ENCODE peak calls at places on chromosomes 3 and 15, in five cellular contexts. E is astrocyte of the spinal cord; Z is kidney; Q is CD8-positive, alpha-beta T cell; O is fibroblast of lung. T is an unnamed sample.

GRCh38 chr15:100703032-100703578 is 100.7 kb downstream of the ASB7 start:
- DNase-seq in O (peak), Q (no peak), Z (peak), E (peak), T (peak)

GRCh38 chr3:5187920-5188418 is 462 bp downstream of the EDEM1 start:
- DNase-seq in Z (peak), Q (peak), O (peak), E (no peak), T (peak)

GRCh38 chr15:64048766-64049165 is 2.5 kb upstream of the DAPK2 start:
- DNase-seq in E (no peak), Z (no peak), O (no peak), Q (no peak), T (no peak)

GRCh38 chr15:92077353-92078080 is 224.0 kb downstream of the SLCO3A1 start:
- DNase-seq in Z (peak), O (peak), E (peak), Q (peak), T (peak)

GRCh38 chr3:14497321-14497720 is 42.8 kb downstream of the GRIP2 start:
- DNase-seq in O (no peak), E (no peak), Z (peak), Q (no peak), T (no peak)

GRCh38 chr3:113141543-113141942 is 69.8 kb upstream of the BOC start:
- DNase-seq in E (no peak), O (no peak), Z (no peak), Q (no peak), T (no peak)

GRCh38 chr3:48408823-48409281 is 21.0 kb downstream of the PLXNB1 start:
- DNase-seq in Z (no peak), O (no peak), E (no peak), Q (no peak), T (no peak)

GRCh38 chr3:45026038-45026437 is at the start of gene CLEC3B:
- DNase-seq in E (peak), O (peak), Z (peak), Q (no peak), T (no peak)

GRCh38 chr3:45618081-45618509 is 23.5 kb downstream of the LIMD1 start:
- DNase-seq in E (peak), Z (peak), Q (no peak), O (peak), T (no peak)

GRCh38 chr3:120688121-120688520 is 6.1 kb upstream of the HGD start:
- DNase-seq in O (peak), Z (no peak), Q (no peak), E (peak), T (no peak)

GRCh38 chr15:87959658-87960057 is 296.9 kb downstream of the NTRK3 start:
- DNase-seq in O (no peak), Z (no peak), E (no peak), Q (no peak), T (no peak)

GRCh38 chr15:100348578-100348977 is 6.8 kb upstream of the ADAMTS17 start:
- DNase-seq in O (no peak), Q (no peak), Z (no peak), E (no peak), T (no peak)

GRCh38 chr3:139123377-139124095 is 78.8 kb upstream of the PRR23C start:
- DNase-seq in Z (no peak), O (no peak), E (no peak), Q (no peak), T (no peak)

GRCh38 chr15:63945838-63946298 is 100.4 kb downstream of the DAPK2 start:
- DNase-seq in O (peak), E (no peak), Z (no peak), Q (no peak), T (no peak)

GRCh38 chr3:34070831-34071230 is 272.4 kb downstream of the PDCD6IP start:
- DNase-seq in Z (no peak), Q (no peak), O (no peak), E (no peak), T (no peak)

GRCh38 chr15:40829155-40829554 is 647 bp upstream of the PPP1R14D start:
- DNase-seq in Z (no peak), O (no peak), Q (no peak), E (no peak), T (no peak)

GRCh38 chr3:18224406-18224805 is 200.7 kb downstream of the SATB1 start:
- DNase-seq in E (no peak), Q (no peak), O (no peak), Z (no peak), T (no peak)

GRCh38 chr3:175255698-175256097 is 396.6 kb downstream of the NAALADL2 start:
- DNase-seq in O (peak), Z (no peak), Q (no peak), E (peak), T (no peak)

GRCh38 chr3:190322604-190323240 is 476 bp upstream of the CLDN1 start:
- DNase-seq in E (no peak), O (peak), Q (no peak), Z (no peak), T (no peak)
- TF ChIP-seq CTCF in E (no peak), O (no peak), Q (peak), Z (no peak), T (peak)

GRCh38 chr3:39178553-39178952 is 13.8 kb downstream of the XIRP1 start:
- DNase-seq in O (peak), Z (no peak), E (peak), Q (no peak), T (no peak)

GRCh38 chr3:39180183-39180545 is 12.2 kb downstream of the XIRP1 start:
- DNase-seq in Q (no peak), E (no peak), O (no peak), Z (no peak), T (no peak)

GRCh38 chr3:39183231-39184080 is 8.9 kb downstream of the XIRP1 start:
- DNase-seq in O (no peak), Z (no peak), E (no peak), Q (no peak), T (no peak)

GRCh38 chr3:39181408-39182335 is 10.7 kb downstream of the XIRP1 start:
- DNase-seq in Z (no peak), Q (no peak), E (no peak), O (no peak), T (no peak)

DNA sequence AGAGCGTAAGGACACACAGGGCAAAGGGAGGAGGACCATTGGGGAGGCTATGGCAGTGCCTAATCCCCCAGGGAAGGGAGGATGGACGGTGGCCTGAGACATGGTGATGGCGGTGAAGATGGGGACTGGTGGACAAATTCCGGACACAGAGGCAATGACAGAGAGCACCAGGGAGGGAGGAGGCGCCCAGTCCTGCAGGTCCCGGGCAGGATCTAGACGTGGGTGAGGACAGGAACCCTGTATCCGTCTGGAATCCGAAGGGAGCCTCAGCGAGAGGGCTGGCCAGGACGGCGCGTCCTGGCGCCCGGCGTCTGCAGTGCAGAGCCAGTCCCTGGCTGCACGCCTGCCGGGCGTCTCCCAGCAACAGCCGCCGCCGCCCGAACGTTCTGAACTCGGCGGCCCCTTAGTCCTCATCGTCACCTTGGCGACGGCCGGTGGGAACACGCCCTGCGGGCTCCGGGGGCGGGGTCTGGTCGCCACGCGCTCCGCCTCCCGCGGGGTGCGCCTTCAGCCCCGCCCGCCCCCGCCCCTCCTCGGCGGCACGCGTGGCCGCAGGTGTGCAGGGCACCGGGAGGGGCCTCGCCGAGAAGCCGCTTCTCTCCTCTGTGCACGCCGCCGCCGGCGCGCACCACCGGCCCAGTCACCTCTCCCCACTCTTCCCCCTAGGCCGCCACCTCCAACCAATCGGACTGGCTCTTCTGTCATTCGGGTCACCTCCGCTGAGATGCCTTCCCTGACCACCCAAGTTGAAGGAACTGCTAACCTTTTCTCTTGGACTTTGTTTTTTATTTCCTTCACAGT is 11.6 kb downstream of the XIRP1 start:
- DNase-seq in E (peak), O (peak), Z (peak), Q (peak), T (peak)
- TF ChIP-seq CTCF in E (peak), O (peak), Z (no peak), Q (no peak), T (no peak)

GRCh38 chr3:22908974-22909507 is 294.1 kb upstream of the UBE2E2 start:
- DNase-seq in Z (no peak), Q (no peak), O (no peak), E (no peak), T (no peak)
- TF ChIP-seq CTCF in Z (no peak), Q (no peak), O (no peak), E (no peak), T (no peak)

GRCh38 chr3:123297627-123297899 is 95.8 kb downstream of the SEC22A start:
- DNase-seq in Q (no peak), O (no peak), E (no peak), Z (no peak), T (no peak)
- TF ChIP-seq CTCF in Q (no peak), O (no peak), E (no peak), Z (no peak), T (no peak)

DNA sequence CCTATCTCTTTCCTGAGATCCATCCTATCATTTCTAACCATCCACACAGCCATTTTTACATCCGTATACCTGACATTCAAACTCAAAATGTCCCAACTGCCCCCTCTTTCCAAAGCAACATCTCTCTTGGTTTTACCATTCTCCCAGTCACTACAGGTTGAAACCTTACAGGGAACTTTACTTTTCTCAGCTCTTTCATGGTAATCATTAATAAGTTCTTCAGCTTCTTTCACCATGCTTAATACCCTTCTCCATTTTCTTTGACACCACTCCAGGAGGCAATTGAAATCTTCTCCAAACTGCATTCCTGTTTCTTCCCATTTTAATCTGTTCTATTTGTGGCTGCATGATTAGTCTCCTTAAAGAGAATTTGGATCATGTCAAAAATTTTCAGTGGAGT is 352.5 kb downstream of the GAP43 start:
- DNase-seq in E (no peak), Z (no peak), Q (no peak), O (peak), T (no peak)
- TF ChIP-seq CTCF in E (no peak), Z (no peak), Q (no peak), O (no peak), T (no peak)

GRCh38 chr3:29764603-29765254 is 483.9 kb downstream of the RBMS3 start:
- DNase-seq in Z (no peak), Q (no peak), E (peak), O (peak), T (no peak)
- TF ChIP-seq CTCF in Z (peak), Q (no peak), E (peak), O (peak), T (no peak)

DNA sequence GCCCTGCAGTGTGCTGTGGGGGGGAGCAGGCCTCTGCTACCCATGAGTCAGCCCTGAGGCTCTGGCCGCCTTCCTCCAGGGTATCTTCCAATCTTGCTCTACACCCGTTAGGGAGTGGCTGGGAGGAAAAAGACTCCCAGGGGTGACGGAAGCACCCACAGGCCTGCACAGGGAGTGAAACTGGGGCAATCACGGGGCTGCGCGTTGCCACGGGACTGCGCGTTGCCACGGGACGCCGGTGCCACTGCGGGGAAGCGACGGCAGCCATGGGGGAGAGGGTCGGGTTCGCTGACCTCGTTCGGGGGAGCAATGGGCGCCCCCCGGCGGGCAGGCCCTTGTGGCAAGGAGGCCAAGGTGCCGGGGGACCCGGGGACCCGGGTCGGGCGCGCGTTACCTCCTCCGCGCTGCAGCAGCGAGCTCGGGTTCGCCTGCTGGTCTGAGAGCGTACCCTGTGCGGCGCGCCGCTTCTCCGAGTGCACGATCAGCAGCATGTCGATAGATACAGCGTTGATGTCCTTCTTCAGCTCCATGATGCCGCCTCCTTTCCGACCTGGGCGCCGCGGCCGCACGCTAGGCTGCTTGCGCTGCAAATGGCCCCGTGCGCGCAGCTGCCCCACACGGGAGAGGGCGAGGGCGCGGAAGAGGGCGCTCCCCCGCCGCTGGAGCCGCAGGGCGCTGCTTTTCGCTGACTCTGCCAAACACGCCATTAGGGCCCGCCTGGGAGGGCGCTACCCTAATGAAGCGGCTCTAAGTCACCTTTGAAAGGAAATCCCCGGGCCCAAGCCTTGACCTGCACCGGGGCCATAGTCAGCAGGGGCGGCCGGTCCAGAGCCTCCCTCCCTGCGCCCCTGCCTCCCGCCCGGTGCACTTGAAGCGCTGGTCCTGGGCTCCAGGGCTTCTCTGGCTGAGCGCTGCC is at the start of gene KY:
- DNase-seq in Z (no peak), E (peak), Q (no peak), O (peak), T (peak)
- TF ChIP-seq CTCF in Z (peak), E (no peak), Q (no peak), O (no peak), T (no peak)

DNA sequence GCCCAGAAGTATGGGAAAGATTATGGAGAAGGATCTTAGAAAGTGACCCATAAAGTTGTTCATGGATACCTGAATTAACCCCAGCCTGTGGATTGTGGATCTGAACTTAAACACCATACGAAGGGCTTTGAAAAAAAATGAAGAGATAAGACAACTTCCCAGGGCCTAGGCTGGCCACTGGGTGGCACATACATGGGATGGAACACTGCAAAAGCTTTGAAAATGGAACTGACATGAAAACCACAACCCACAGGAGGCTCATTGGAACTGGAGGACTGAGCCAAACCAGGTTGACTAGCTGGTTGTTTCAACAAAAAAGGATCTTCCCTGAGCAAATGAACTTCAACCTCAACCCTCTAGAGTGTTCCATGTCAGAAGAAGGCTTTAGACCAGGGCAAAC is 34.5 kb downstream of the FMN1 start:
- DNase-seq in Z (no peak), E (peak), O (no peak), Q (no peak), T (no peak)
- TF ChIP-seq CTCF in Z (no peak), E (peak), O (no peak), Q (no peak), T (no peak)

T was measured in endothelial cell.